ENCODE peak calls at places on chromosomes 11 and 22, in four cellular contexts. One of them, this sample, is unnamed.

GRCh38 chr22:35330258-35330861 is 30.7 kb downstream of the TOM1 start:
- DNase-seq in PC-3: peak; percentile 16
- DNase-seq in fibroblast of pulmonary artery: peak; percentile 91
- DNase-seq in skeletal muscle cell: peak; percentile 41
- DNase-seq in this sample: peak; percentile 90

GRCh38 chr11:66564984-66565383 is 3.4 kb downstream of the CTSF start:
- DNase-seq in skeletal muscle cell: no peak
- DNase-seq in fibroblast of pulmonary artery: no peak
- DNase-seq in PC-3: no peak
- DNase-seq in this sample: no peak

GRCh38 chr11:13963949-13964770 is 1.6 kb downstream of the SPON1 start:
- DNase-seq in fibroblast of pulmonary artery: no peak
- DNase-seq in skeletal muscle cell: no peak
- DNase-seq in PC-3: peak; percentile 43
- DNase-seq in this sample: peak; percentile 18

GRCh38 chr11:39113606-39114005 is 2345.8 kb downstream of the LRRC4C start:
- DNase-seq in PC-3: no peak
- DNase-seq in fibroblast of pulmonary artery: no peak
- DNase-seq in skeletal muscle cell: no peak
- DNase-seq in this sample: no peak

GRCh38 chr22:20859615-20860014 is 808 bp downstream of the SNAP29 start:
- DNase-seq in PC-3: no peak
- DNase-seq in skeletal muscle cell: no peak
- DNase-seq in fibroblast of pulmonary artery: no peak
- DNase-seq in this sample: no peak

GRCh38 chr11:12552677-12553076 is 121.5 kb upstream of the TEAD1 start:
- DNase-seq in skeletal muscle cell: peak; percentile 63
- DNase-seq in fibroblast of pulmonary artery: peak; percentile 85
- DNase-seq in PC-3: no peak
- DNase-seq in this sample: no peak

GRCh38 chr11:121630041-121630440 is 177.3 kb upstream of the SORL1-AS1 start:
- DNase-seq in fibroblast of pulmonary artery: peak; percentile 82
- DNase-seq in skeletal muscle cell: peak; percentile 59
- DNase-seq in PC-3: peak; percentile 88
- DNase-seq in this sample: no peak

GRCh38 chr11:23079382-23079813 is 219.1 kb upstream of the CCDC179 start:
- DNase-seq in skeletal muscle cell: peak; percentile 12
- DNase-seq in PC-3: peak; percentile 36
- DNase-seq in fibroblast of pulmonary artery: no peak
- DNase-seq in this sample: no peak

GRCh38 chr11:68825603-68826002 is 16.1 kb downstream of the CPT1A start:
- DNase-seq in fibroblast of pulmonary artery: no peak
- DNase-seq in PC-3: peak; percentile 75
- DNase-seq in skeletal muscle cell: no peak
- DNase-seq in this sample: no peak

GRCh38 chr22:22836635-22837034 is 51.0 kb upstream of the IGLL5 start:
- DNase-seq in skeletal muscle cell: no peak
- DNase-seq in PC-3: no peak
- DNase-seq in fibroblast of pulmonary artery: peak; percentile 17
- DNase-seq in this sample: no peak

GRCh38 chr22:44172370-44173108 is 8.2 kb upstream of the PARVG start:
- DNase-seq in skeletal muscle cell: no peak
- DNase-seq in fibroblast of pulmonary artery: no peak
- DNase-seq in PC-3: no peak
- DNase-seq in this sample: peak; percentile 57

GRCh38 chr11:110679323-110679980 is 32.8 kb downstream of the ARHGAP20 start:
- DNase-seq in PC-3: no peak
- DNase-seq in fibroblast of pulmonary artery: peak; percentile 24
- DNase-seq in skeletal muscle cell: peak; percentile 17
- DNase-seq in this sample: no peak

GRCh38 chr11:7600205-7600775 is 73.0 kb downstream of the CYB5R2 start:
- DNase-seq in PC-3: peak; percentile 73
- DNase-seq in fibroblast of pulmonary artery: peak; percentile 96
- DNase-seq in skeletal muscle cell: peak; percentile 14
- DNase-seq in this sample: no peak

GRCh38 chr11:127066426-127067090 is 66.0 kb upstream of the KIRREL3 start:
- DNase-seq in PC-3: no peak
- DNase-seq in fibroblast of pulmonary artery: no peak
- DNase-seq in skeletal muscle cell: no peak
- DNase-seq in this sample: no peak

GRCh38 chr22:35882226-35883027 is 146.2 kb downstream of the RBFOX2 start:
- DNase-seq in PC-3: no peak
- DNase-seq in fibroblast of pulmonary artery: no peak
- DNase-seq in skeletal muscle cell: no peak
- DNase-seq in this sample: no peak

GRCh38 chr11:74838188-74838587 is 89.5 kb downstream of the RNF169 start:
- DNase-seq in fibroblast of pulmonary artery: no peak
- DNase-seq in skeletal muscle cell: no peak
- DNase-seq in PC-3: no peak
- DNase-seq in this sample: no peak

GRCh38 chr11:8002676-8003075 is 15.5 kb downstream of the EIF3F start:
- DNase-seq in fibroblast of pulmonary artery: no peak
- DNase-seq in PC-3: no peak
- DNase-seq in skeletal muscle cell: no peak
- DNase-seq in this sample: no peak

GRCh38 chr22:39717099-39717498 is 146.5 kb downstream of the CACNA1I start:
- DNase-seq in PC-3: no peak
- DNase-seq in fibroblast of pulmonary artery: no peak
- DNase-seq in skeletal muscle cell: no peak
- DNase-seq in this sample: no peak

GRCh38 chr11:112173152-112173551 is 2.2 kb upstream of the BCO2 start:
- DNase-seq in PC-3: peak; percentile 33
- DNase-seq in skeletal muscle cell: no peak
- DNase-seq in fibroblast of pulmonary artery: peak; percentile 23
- DNase-seq in this sample: no peak

GRCh38 chr11:120188371-120188770 is 22.5 kb upstream of the OAF start:
- DNase-seq in fibroblast of pulmonary artery: no peak
- DNase-seq in PC-3: no peak
- DNase-seq in skeletal muscle cell: no peak
- DNase-seq in this sample: no peak

DNA sequence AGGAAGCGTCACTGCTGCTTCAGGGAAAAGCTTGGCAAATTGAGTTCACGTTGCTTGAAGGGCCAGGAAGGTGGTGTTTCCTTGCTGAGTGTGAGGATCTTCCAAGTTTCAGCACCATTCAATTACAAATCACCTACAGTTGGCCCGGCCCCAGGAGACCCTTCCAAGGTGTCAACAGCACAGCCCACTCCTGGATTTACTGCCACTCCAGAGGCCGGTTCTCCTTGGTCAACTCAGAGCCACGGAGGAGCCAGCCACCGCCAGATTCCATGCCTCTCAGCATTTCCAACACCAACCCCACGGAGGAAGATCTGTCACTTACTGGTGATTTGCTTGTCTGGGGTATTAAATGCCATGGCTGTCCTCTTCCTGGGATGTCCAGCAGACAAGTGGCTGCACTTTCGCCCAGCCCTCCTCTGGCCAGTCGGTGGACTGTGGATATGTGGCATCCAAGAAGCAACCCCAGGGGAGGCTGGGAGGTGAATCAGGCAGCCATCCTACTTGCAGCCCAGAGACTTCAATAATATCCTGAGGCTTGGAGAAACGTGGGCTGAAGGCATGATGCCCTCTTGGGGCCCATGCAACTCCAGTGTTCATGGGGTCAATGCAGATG is 74.1 kb upstream of the SHANK2 start:
- DNase-seq in skeletal muscle cell: no peak
- DNase-seq in PC-3: no peak
- DNase-seq in fibroblast of pulmonary artery: no peak
- DNase-seq in this sample: no peak
- H3K4me3 ChIP-seq in skeletal muscle cell: no peak overlapping the region
- H3K4me3 ChIP-seq in PC-3: no peak overlapping the region
- H3K4me3 ChIP-seq in fibroblast of pulmonary artery: no peak overlapping the region
- H3K4me3 ChIP-seq in this sample: no peak overlapping the region

GRCh38 chr22:49866646-49867045 is 13.0 kb downstream of the ZBED4 start:
- DNase-seq in skeletal muscle cell: no peak
- DNase-seq in PC-3: no peak
- DNase-seq in fibroblast of pulmonary artery: no peak
- DNase-seq in this sample: no peak

GRCh38 chr22:49869855-49870712 is 16.4 kb downstream of the ZBED4 start:
- DNase-seq in skeletal muscle cell: no peak
- DNase-seq in PC-3: no peak
- DNase-seq in fibroblast of pulmonary artery: no peak
- DNase-seq in this sample: no peak

GRCh38 chr22:49871482-49871881 is 17.8 kb downstream of the ZBED4 start:
- DNase-seq in fibroblast of pulmonary artery: no peak
- DNase-seq in skeletal muscle cell: no peak
- DNase-seq in PC-3: peak; percentile 6
- DNase-seq in this sample: no peak

GRCh38 chr22:49867303-49868250 is 13.9 kb downstream of the ZBED4 start:
- DNase-seq in fibroblast of pulmonary artery: no peak
- DNase-seq in skeletal muscle cell: no peak
- DNase-seq in PC-3: no peak
- DNase-seq in this sample: no peak

DNA sequence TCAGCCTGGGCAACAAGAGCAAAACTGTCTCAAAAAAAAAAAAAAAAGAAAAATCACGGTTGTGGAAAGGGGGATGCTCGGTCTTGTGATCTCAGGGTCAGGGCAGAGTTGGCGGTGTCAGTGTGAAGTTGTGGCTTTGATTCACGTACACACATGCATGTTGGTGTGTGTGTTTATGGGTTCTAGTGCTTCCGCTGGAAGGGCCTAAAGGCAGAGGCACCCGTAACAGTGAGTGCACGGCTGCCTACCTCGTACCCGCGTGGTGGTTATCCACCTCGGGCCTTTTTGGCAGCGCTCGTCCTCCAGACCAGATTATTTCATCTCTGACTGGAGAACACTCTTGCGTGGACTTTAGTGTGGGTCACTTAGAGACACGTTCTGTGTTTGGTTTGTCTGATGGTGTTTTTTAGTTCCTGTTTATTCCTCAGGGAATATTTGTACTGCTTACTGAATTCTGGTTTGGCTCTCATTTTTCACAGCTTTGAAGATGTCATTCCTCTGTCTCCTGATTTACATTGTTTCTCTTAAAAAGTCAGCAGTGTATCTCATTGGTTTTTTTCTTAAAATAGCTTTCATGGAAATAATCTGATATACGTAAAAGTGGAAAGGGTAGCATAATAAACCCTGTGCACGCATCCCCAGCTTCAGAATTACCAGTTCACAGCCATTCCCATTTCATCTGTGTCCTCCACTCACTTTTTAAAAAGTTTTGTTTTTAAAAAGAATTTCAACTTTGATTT is 15.6 kb downstream of the ZBED4 start:
- DNase-seq in fibroblast of pulmonary artery: no peak
- DNase-seq in PC-3: no peak
- DNase-seq in skeletal muscle cell: no peak
- DNase-seq in this sample: no peak
- H3K4me3 ChIP-seq in fibroblast of pulmonary artery: no peak overlapping the region
- H3K4me3 ChIP-seq in PC-3: no peak overlapping the region
- H3K4me3 ChIP-seq in skeletal muscle cell: no peak overlapping the region
- H3K4me3 ChIP-seq in this sample: no peak overlapping the region

GRCh38 chr22:24145446-24146189 is 35.7 kb upstream of the SUSD2 start:
- DNase-seq in skeletal muscle cell: no peak
- DNase-seq in fibroblast of pulmonary artery: no peak
- DNase-seq in PC-3: no peak
- DNase-seq in this sample: no peak

GRCh38 chr22:24146791-24147353 is 34.4 kb upstream of the SUSD2 start:
- DNase-seq in fibroblast of pulmonary artery: peak; percentile 82
- DNase-seq in skeletal muscle cell: peak; percentile 42
- DNase-seq in PC-3: no peak
- DNase-seq in this sample: peak; percentile 45

GRCh38 chr22:24144471-24145115 is 36.7 kb upstream of the SUSD2 start:
- DNase-seq in PC-3: no peak
- DNase-seq in skeletal muscle cell: no peak
- DNase-seq in fibroblast of pulmonary artery: no peak
- DNase-seq in this sample: peak; percentile 53

GRCh38 chr22:24147666-24148065 is 33.6 kb upstream of the SUSD2 start:
- DNase-seq in PC-3: no peak
- DNase-seq in fibroblast of pulmonary artery: no peak
- DNase-seq in skeletal muscle cell: no peak
- DNase-seq in this sample: no peak

DNA sequence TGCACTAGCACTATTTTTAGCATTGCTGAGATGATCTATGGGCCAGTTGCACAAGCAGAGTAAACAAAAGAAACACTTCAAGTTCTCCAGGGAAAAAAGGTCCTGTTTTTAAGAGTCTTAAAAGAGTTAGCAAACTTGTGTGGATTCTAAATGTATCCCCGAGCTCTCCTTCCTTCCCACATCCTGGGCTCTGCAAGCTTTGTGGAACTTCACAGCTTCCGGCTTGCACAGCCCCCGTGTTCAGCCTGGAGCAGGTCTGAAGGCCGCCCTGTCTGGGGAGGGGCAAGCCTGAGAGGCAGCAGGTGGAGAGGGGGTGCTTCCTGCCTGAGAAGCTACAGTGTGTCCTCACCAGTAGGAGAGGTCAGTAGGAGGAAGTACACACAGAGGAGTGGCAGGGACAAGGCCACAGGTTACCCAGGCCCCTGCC is 35.1 kb upstream of the SUSD2 start:
- DNase-seq in PC-3: peak; percentile 40
- DNase-seq in skeletal muscle cell: peak; percentile 71
- DNase-seq in fibroblast of pulmonary artery: peak; percentile 75
- DNase-seq in this sample: no peak
- H3K4me3 ChIP-seq in PC-3: peak overlapping the region; percentile 24
- H3K4me3 ChIP-seq in skeletal muscle cell: no peak overlapping the region
- H3K4me3 ChIP-seq in fibroblast of pulmonary artery: no peak overlapping the region
- H3K4me3 ChIP-seq in this sample: no peak overlapping the region

DNA sequence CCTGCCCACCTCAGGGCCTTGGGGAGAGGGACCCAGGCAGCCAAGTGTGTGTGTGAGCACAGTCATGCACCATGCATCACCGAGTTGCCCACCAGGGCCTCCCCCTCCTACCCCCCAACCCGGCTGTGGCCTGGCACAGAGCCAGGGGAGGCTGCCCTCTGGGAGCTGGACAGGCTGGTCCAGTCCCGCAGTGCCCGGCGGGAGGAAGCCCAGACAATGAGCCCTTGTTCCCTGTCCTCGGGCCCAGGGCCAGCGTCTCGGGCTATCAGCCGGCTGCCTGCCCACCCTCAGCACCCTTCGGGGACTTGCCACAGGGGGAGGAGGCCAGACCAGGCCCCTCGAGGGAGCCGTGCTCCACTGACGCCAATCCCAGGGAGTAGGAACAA is 4.5 kb downstream of the LRRC75B start:
- DNase-seq in fibroblast of pulmonary artery: no peak
- DNase-seq in PC-3: peak; percentile 22
- DNase-seq in skeletal muscle cell: no peak
- DNase-seq in this sample: no peak
- H3K4me3 ChIP-seq in fibroblast of pulmonary artery: no peak overlapping the region
- H3K4me3 ChIP-seq in PC-3: no peak overlapping the region
- H3K4me3 ChIP-seq in skeletal muscle cell: no peak overlapping the region
- H3K4me3 ChIP-seq in this sample: no peak overlapping the region

DNA sequence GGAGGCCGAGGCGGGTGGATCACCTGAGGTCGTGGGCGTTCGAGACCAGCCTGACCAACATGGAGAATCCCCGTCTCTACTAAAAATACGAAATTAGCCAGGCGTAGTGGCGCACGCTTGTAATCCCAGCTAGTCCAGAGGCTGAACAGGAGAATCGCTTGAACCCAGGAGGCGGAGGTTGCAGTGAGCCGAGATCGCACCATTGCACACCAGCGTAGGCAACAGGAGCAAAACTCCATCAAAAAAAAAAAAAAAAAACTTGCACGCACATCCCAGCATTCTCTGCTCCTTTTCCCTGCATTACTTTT is 934 bp upstream of the ATL3 start:
- DNase-seq in PC-3: no peak
- DNase-seq in skeletal muscle cell: no peak
- DNase-seq in fibroblast of pulmonary artery: no peak
- DNase-seq in this sample: no peak
- H3K4me3 ChIP-seq in PC-3: no peak overlapping the region
- H3K4me3 ChIP-seq in skeletal muscle cell: no peak overlapping the region
- H3K4me3 ChIP-seq in fibroblast of pulmonary artery: no peak overlapping the region
- H3K4me3 ChIP-seq in this sample: peak overlapping the region; percentile 100

GRCh38 chr11:1389932-1390587 is at the start of gene BRSK2:
- DNase-seq in skeletal muscle cell: no peak
- DNase-seq in fibroblast of pulmonary artery: no peak
- DNase-seq in PC-3: no peak
- DNase-seq in this sample: no peak
- H3K4me3 ChIP-seq in skeletal muscle cell: peak within 1 kb of the TSS; percentile 65
- H3K4me3 ChIP-seq in fibroblast of pulmonary artery: peak within 1 kb of the TSS; percentile 52
- H3K4me3 ChIP-seq in PC-3: peak within 1 kb of the TSS; percentile 65
- H3K4me3 ChIP-seq in this sample: peak within 1 kb of the TSS; percentile 76

This sample was measured in left ventricle myocardium inferior.